ENCODE peak calls at places on chromosomes 16 and 17, in ten cellular contexts. G is Right ventricle myocardium inferior, E is GM20000, A is RPMI8226, S is brain microvascular endothelial cell, F is testis, P is lower leg skin, V is HFF-Myc, L is body of pancreas, R is brain pericyte. Y is an unnamed sample.

GRCh38 chr17:78619334-78619733 is 42.1 kb upstream of the DNAH17 start:
- DNase-seq in E (no peak), R (no peak), V (no peak), P (no peak), F (no peak), G (no peak), A (no peak), S (no peak), L (no peak), Y (no peak)

GRCh38 chr17:82924812-82925211 is 85.0 kb upstream of the ZNF750 start:
- DNase-seq in G (no peak), A (no peak), V (no peak), L (peak; percentile 26), S (no peak), E (no peak), P (no peak), F (no peak), R (no peak), Y (no peak)

GRCh38 chr16:6317924-6318323 is 1014.7 kb upstream of the RBFOX1 start:
- DNase-seq in L (no peak), A (no peak), E (no peak), F (no peak), V (no peak), R (no peak), P (no peak), G (no peak), S (no peak), Y (no peak)

GRCh38 chr16:65071371-65072311 is 50.2 kb downstream of the CDH11 start:
- DNase-seq in S (peak; percentile 45), G (peak; percentile 64), E (no peak), V (no peak), L (peak; percentile 16), P (peak; percentile 34), F (peak; percentile 27), A (no peak), R (no peak), Y (peak; percentile 36)

GRCh38 chr17:8734876-8735275 is 9.8 kb downstream of the CCDC42 start:
- DNase-seq in R (no peak), L (no peak), G (no peak), E (no peak), S (no peak), F (no peak), V (no peak), A (no peak), P (no peak), Y (no peak)

GRCh38 chr16:6888536-6888935 is 444.1 kb upstream of the RBFOX1 start:
- DNase-seq in V (no peak), E (no peak), G (no peak), S (no peak), L (no peak), R (no peak), F (no peak), P (no peak), A (no peak), Y (no peak)

GRCh38 chr16:84367750-84368320 is 503 bp upstream of the ATP2C2 start:
- DNase-seq in E (no peak), L (peak; percentile 41), V (no peak), S (no peak), G (no peak), P (no peak), A (no peak), R (no peak), F (no peak), Y (no peak)

GRCh38 chr17:9138161-9138717 is 116.9 kb downstream of the NTN1 start:
- DNase-seq in P (no peak), A (no peak), L (no peak), R (no peak), E (no peak), G (peak; percentile 67), F (no peak), S (no peak), V (no peak), Y (no peak)

GRCh38 chr16:86566966-86567700 is 504 bp downstream of the FOXC2 start:
- DNase-seq in F (no peak), G (no peak), V (no peak), S (peak; percentile 68), R (no peak), L (no peak), A (no peak), E (no peak), P (no peak), Y (no peak)

GRCh38 chr17:28717578-28718316 is at the start of gene RAB34:
- DNase-seq in V (no peak), A (no peak), P (peak; percentile 69), S (peak; percentile 70), E (peak; percentile 57), L (peak; percentile 40), G (peak; percentile 77), R (peak; percentile 61), F (peak; percentile 71), Y (no peak)

GRCh38 chr17:21041753-21042433 is 918 bp downstream of the USP22 start:
- DNase-seq in E (peak; percentile 82), L (peak; percentile 84), A (peak; percentile 83), R (no peak), F (peak; percentile 92), G (peak; percentile 93), V (peak; percentile 48), S (peak; percentile 63), P (peak; percentile 84), Y (peak; percentile 31)

GRCh38 chr17:76772842-76773521 is 35.1 kb downstream of the MFSD11 start:
- DNase-seq in V (peak; percentile 92), A (no peak), R (no peak), F (no peak), L (no peak), S (peak; percentile 55), G (no peak), P (peak; percentile 23), E (no peak), Y (no peak)

GRCh38 chr17:50096758-50097157 is 1.6 kb downstream of the PDK2 start:
- DNase-seq in A (no peak), G (peak; percentile 60), R (no peak), V (no peak), E (no peak), P (no peak), L (no peak), F (no peak), S (no peak), Y (no peak)

GRCh38 chr17:40325156-40326013 is 16.4 kb downstream of the RARA start:
- DNase-seq in E (peak; percentile 68), A (peak; percentile 5), V (no peak), R (no peak), L (no peak), G (peak; percentile 52), S (no peak), F (no peak), P (no peak), Y (no peak)

GRCh38 chr17:64063766-64064224 is 43.4 kb upstream of the ICAM2 start:
- DNase-seq in F (no peak), V (no peak), S (peak; percentile 13), A (no peak), L (peak; percentile 87), R (no peak), G (peak; percentile 81), P (no peak), E (peak; percentile 59), Y (peak; percentile 25)

Y was measured in NCI-H1092 treated with DMSO at 0.1 percent for 48 hours.